ENCODE peak calls at places on chromosomes 2 and 18, in four cellular contexts. D is stimulated activated naive CD8-positive, alpha-beta T cell treated with anti-CD3 and anti-CD28 coated beads, Interleukin-15, Interleukin-2, amounts not matched to agents 100 U/mL and 50 U/mL, for 24 hours; X is lower lobe of right lung; U is right cardiac atrium. F is an unnamed sample.

GRCh38 chr2:100876231-100876860 is 56.4 kb downstream of the NPAS2 start:
- ATAC-seq in D (peak), X (peak), U (no peak), F (no peak)

GRCh38 chr18:51092097-51092496 is 62.1 kb downstream of the SMAD4 start:
- ATAC-seq in D (no peak), X (peak), U (no peak), F (peak)

GRCh38 chr2:40256649-40257048 is 195.2 kb downstream of the SLC8A1 start:
- ATAC-seq in D (no peak), X (no peak), U (peak), F (no peak)

GRCh38 chr2:38615237-38615636 is 12.5 kb upstream of the HNRNPLL start:
- ATAC-seq in D (peak), X (no peak), U (peak), F (no peak)

GRCh38 chr2:236607471-236608307 is 38.1 kb downstream of the ACKR3 start:
- ATAC-seq in D (no peak), X (peak), U (peak), F (no peak)

GRCh38 chr2:9138507-9139085 is 68.0 kb upstream of the ASAP2 start:
- ATAC-seq in D (no peak), X (no peak), U (no peak), F (no peak)

GRCh38 chr2:127423476-127423840 is 5.2 kb downstream of the PROC start:
- ATAC-seq in D (peak), X (peak), U (no peak), F (peak)

GRCh38 chr2:241267249-241268067 is 48.0 kb downstream of the HDLBP start:
- ATAC-seq in D (no peak), X (no peak), U (no peak), F (no peak)

GRCh38 chr2:133130548-133131246 is 437.6 kb downstream of the NCKAP5 start:
- ATAC-seq in D (no peak), X (no peak), U (peak), F (peak)

GRCh38 chr18:13562494-13563029 is 163.8 kb downstream of the FAM210A start:
- ATAC-seq in D (peak), X (peak), U (peak), F (peak)

GRCh38 chr2:237726401-237726830 is 72.2 kb upstream of the RBM44 start:
- ATAC-seq in D (no peak), X (peak), U (peak), F (no peak)

GRCh38 chr2:30366199-30366691 is 80.8 kb upstream of the LCLAT1 start:
- ATAC-seq in D (peak), X (no peak), U (peak), F (peak)

GRCh38 chr2:179913809-179914208 is 52.4 kb upstream of the ZNF385B start:
- ATAC-seq in D (no peak), X (no peak), U (no peak), F (no peak)

GRCh38 chr2:240296611-240297552 is 138.6 kb upstream of the GPC1 start:
- ATAC-seq in D (no peak), X (no peak), U (peak), F (no peak)

GRCh38 chr18:48488388-48488850 is 50.4 kb upstream of the CTIF start:
- ATAC-seq in D (no peak), X (peak), U (peak), F (no peak)

GRCh38 chr2:104938226-104938941 is 84.5 kb downstream of the POU3F3 start:
- ATAC-seq in D (peak), X (no peak), U (no peak), F (peak)

GRCh38 chr2:112794131-112794733 is 9.9 kb upstream of the IL1A start:
- ATAC-seq in D (peak), X (peak), U (peak), F (peak)

GRCh38 chr2:238965371-238966273 is 117.7 kb downstream of the TWIST2 start:
- ATAC-seq in D (no peak), X (no peak), U (no peak), F (no peak)

GRCh38 chr2:240623531-240624010 is 1.7 kb upstream of the GPR35 start:
- ATAC-seq in D (no peak), X (no peak), U (no peak), F (no peak)

GRCh38 chr2:164599954-164600589 is 21.2 kb downstream of the GRB14 start:
- ATAC-seq in D (no peak), X (peak), U (peak), F (peak)

GRCh38 chr2:238334885-238335284 is 14.6 kb downstream of the TRAF3IP1 start:
- ATAC-seq in D (no peak), X (no peak), U (no peak), F (no peak)

GRCh38 chr2:44753552-44754285 is 187.8 kb upstream of the SIX3 start:
- ATAC-seq in D (peak), X (no peak), U (no peak), F (peak)

GRCh38 chr18:72895548-72895947 is 27.8 kb upstream of the NETO1 start:
- ATAC-seq in D (peak), X (no peak), U (no peak), F (no peak)

GRCh38 chr2:239751719-239752355 is 273.3 kb downstream of the NDUFA10 start:
- ATAC-seq in D (peak), X (peak), U (peak), F (peak)

GRCh38 chr2:144596074-144596871 is 76.4 kb upstream of the ZEB2 start:
- ATAC-seq in D (peak), X (peak), U (peak), F (peak)

GRCh38 chr2:129585760-129586159 is 393.7 kb upstream of the RAB6C start:
- ATAC-seq in D (no peak), X (no peak), U (no peak), F (no peak)

GRCh38 chr2:207321504-207321903 is 155.8 kb upstream of the KLF7 start:
- ATAC-seq in D (no peak), X (no peak), U (no peak), F (no peak)